ENCODE peak calls at places on chromosomes 2 and 18, in seven cellular contexts. A, M, I, W, K, T and J are unnamed samples.

GRCh38 chr2:70122470-70122869 is 35.2 kb downstream of the PCBP1 start:
- DNase-seq in A (no peak), M (no peak), I (no peak), W (no peak), K (no peak), T (no peak), J (no peak)

GRCh38 chr2:189685540-189686229 is 11.2 kb downstream of the ANKAR start:
- DNase-seq in A (no peak), M (no peak), I (peak), W (peak), K (no peak), T (no peak), J (peak)

GRCh38 chr18:46917108-46917807 is at the start of the genes KATNAL2 and PIAS2:
- DNase-seq in A (peak), M (peak), I (peak), W (peak), K (peak), T (peak), J (peak)

GRCh38 chr18:30280861-30281470 is 761.6 kb downstream of the DSC3 start:
- DNase-seq in A (no peak), M (no peak), I (no peak), W (peak), K (peak), T (no peak), J (no peak)

GRCh38 chr2:17935242-17935885 is 56.9 kb downstream of the KCNS3 start:
- DNase-seq in A (no peak), M (no peak), I (no peak), W (no peak), K (no peak), T (no peak), J (no peak)

GRCh38 chr2:85765081-85765731 is 11.4 kb downstream of the ATOH8 start:
- DNase-seq in A (no peak), M (no peak), I (no peak), W (no peak), K (no peak), T (no peak), J (no peak)

GRCh38 chr2:207216454-207216853 is 50.7 kb upstream of the KLF7 start:
- DNase-seq in A (no peak), M (no peak), I (no peak), W (no peak), K (no peak), T (no peak), J (no peak)

GRCh38 chr2:130766711-130767407 is 11.5 kb downstream of the AMER3 start:
- DNase-seq in A (no peak), M (no peak), I (no peak), W (no peak), K (no peak), T (no peak), J (no peak)

GRCh38 chr2:57296795-57297517 is 749.6 kb upstream of the VRK2 start:
- DNase-seq in A (no peak), M (no peak), I (no peak), W (no peak), K (no peak), T (no peak), J (no peak)

GRCh38 chr2:94870392-94871225 is 621 bp upstream of the TEKT4 start:
- DNase-seq in A (no peak), M (no peak), I (no peak), W (no peak), K (no peak), T (no peak), J (no peak)

GRCh38 chr18:77249583-77250500 is at the start of gene GALR1:
- DNase-seq in A (no peak), M (no peak), I (no peak), W (no peak), K (no peak), T (no peak), J (no peak)

GRCh38 chr2:1793868-1794445 is 49.6 kb upstream of the PXDN start:
- DNase-seq in A (peak), M (no peak), I (peak), W (no peak), K (no peak), T (no peak), J (no peak)

GRCh38 chr2:214574077-214574775 is 163.4 kb downstream of the VWC2L start:
- DNase-seq in A (no peak), M (no peak), I (no peak), W (no peak), K (no peak), T (no peak), J (peak)

GRCh38 chr18:37709740-37710139 is 144.1 kb upstream of the CELF4 start:
- DNase-seq in A (no peak), M (no peak), I (no peak), W (no peak), K (no peak), T (no peak), J (no peak)

GRCh38 chr2:127226520-127227263 is 6.6 kb upstream of the CYP27C1 start:
- DNase-seq in A (no peak), M (no peak), I (peak), W (peak), K (peak), T (no peak), J (peak)

GRCh38 chr18:35376742-35377695 is at the start of gene ZNF396:
- DNase-seq in A (peak), M (peak), I (peak), W (peak), K (peak), T (peak), J (peak)

GRCh38 chr2:225091336-225091735 is 49.1 kb upstream of the DOCK10 start:
- DNase-seq in A (no peak), M (no peak), I (no peak), W (peak), K (peak), T (no peak), J (no peak)

GRCh38 chr2:63614983-63615945 is 26.5 kb downstream of the MDH1 start:
- DNase-seq in A (no peak), M (no peak), I (no peak), W (peak), K (peak), T (no peak), J (no peak)

GRCh38 chr2:112938904-112939303 is 27.9 kb downstream of the IL37 start:
- DNase-seq in A (no peak), M (no peak), I (no peak), W (peak), K (peak), T (no peak), J (no peak)

GRCh38 chr2:29398384-29399237 is 283.4 kb downstream of the CLIP4 start:
- DNase-seq in A (no peak), M (no peak), I (no peak), W (peak), K (no peak), T (no peak), J (no peak)

GRCh38 chr2:166234112-166234846 is 106.5 kb upstream of the SCN1A start:
- DNase-seq in A (no peak), M (no peak), I (no peak), W (peak), K (no peak), T (no peak), J (no peak)

GRCh38 chr2:199895406-199895805 is 15.7 kb upstream of the C2orf69 start:
- DNase-seq in A (no peak), M (no peak), I (no peak), W (no peak), K (no peak), T (no peak), J (no peak)

GRCh38 chr2:74671479-74671878 is 17.4 kb downstream of the SEMA4F start:
- DNase-seq in A (no peak), M (no peak), I (no peak), W (peak), K (no peak), T (no peak), J (no peak)

GRCh38 chr18:44840053-44840826 is 159.6 kb downstream of the SETBP1 start:
- DNase-seq in A (peak), M (no peak), I (no peak), W (no peak), K (no peak), T (no peak), J (peak)

GRCh38 chr2:25168256-25169072 is at the start of gene POMC:
- DNase-seq in A (no peak), M (no peak), I (peak), W (peak), K (no peak), T (no peak), J (peak)

GRCh38 chr2:100623921-100624320 is 61.1 kb downstream of the PDCL3 start:
- DNase-seq in A (no peak), M (no peak), I (no peak), W (no peak), K (no peak), T (no peak), J (no peak)
- H3K4me3 ChIP-seq in A (no peak), M (no peak), I (no peak), W (no peak), K (no peak), T (no peak), J (no peak)

GRCh38 chr2:201621293-201621999 is 21.9 kb downstream of the TMEM237 start:
- DNase-seq in A (no peak), M (no peak), I (no peak), W (peak), K (no peak), T (no peak), J (no peak)
- TF ChIP-seq POLR2A in A (no peak), M (no peak), I (no peak), W (no peak), K (no peak), T (no peak), J (no peak)

GRCh38 chr2:223725986-223726970 is 111.1 kb downstream of the AP1S3 start:
- DNase-seq in A (no peak), M (no peak), I (no peak), W (no peak), K (no peak), T (no peak), J (no peak)
- H3K4me3 ChIP-seq in A (no peak), M (no peak), I (no peak), W (no peak), K (no peak), T (no peak), J (no peak)

DNA sequence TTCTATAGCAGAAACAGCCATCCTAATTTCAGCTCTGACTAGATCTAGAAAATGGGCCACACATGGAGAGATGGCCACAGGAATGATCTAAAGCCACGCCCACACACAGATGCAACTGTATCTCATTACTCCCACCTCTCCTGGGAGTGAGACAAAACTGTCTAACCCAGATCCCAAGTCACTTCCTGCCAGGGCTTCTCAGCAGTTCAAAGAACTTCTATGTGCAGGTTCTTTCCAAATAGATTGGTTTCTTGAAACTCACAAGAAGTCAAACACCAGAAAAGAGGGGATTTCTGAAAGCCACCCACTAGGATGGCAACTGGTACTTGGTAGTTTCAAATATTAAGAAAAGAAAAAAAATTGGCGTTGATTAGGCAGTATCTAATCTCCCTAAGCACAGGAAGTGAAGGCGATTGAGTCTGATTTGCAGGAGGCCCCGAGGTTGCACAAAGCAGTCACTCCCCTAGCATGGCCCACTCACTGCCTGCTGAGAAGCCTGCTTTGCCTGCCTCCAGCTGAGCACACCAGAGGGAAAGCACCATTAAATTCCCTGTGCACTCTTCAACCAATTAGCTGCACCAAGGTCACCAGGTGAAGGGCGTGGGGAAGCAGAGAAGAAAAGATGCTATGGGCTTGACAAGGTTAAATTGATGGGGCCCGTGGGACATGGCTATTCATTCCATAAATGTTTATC is 51.1 kb downstream of the PAPOLG start:
- DNase-seq in A (no peak), M (no peak), I (no peak), W (peak), K (no peak), T (no peak), J (peak)
- TF ChIP-seq POLR2A in A (no peak), M (no peak), I (no peak), W (no peak), K (no peak), T (no peak), J (no peak)

GRCh38 chr18:75247041-75247551 is 36.5 kb downstream of the TSHZ1 start:
- DNase-seq in A (no peak), M (no peak), I (no peak), W (peak), K (no peak), T (no peak), J (no peak)
- H3K4me3 ChIP-seq in A (peak), M (no peak), I (peak), W (peak), K (no peak), T (peak), J (peak)